ENCODE peak calls at places on chromosome 7, in five cellular contexts. G, T, H, A and O are unnamed samples.

GRCh38 chr7:133770863-133771492 is 356.2 kb upstream of the LRGUK start:
- DNase-seq in G (no peak), T (peak; percentile 12), A (peak; percentile 4), H (no peak), O (no peak)

GRCh38 chr7:142711722-142712616 is 37.3 kb upstream of the PRSS1 start:
- DNase-seq in G (peak; percentile 24), T (peak; percentile 45), H (no peak), A (peak; percentile 14), O (no peak)

GRCh38 chr7:106057962-106058901 is 53.9 kb downstream of the SYPL1 start:
- DNase-seq in H (no peak), G (peak; percentile 70), T (peak; percentile 33), A (no peak), O (no peak)

GRCh38 chr7:93026425-93026824 is 91.4 kb downstream of the SAMD9 start:
- DNase-seq in A (no peak), H (no peak), T (no peak), G (no peak), O (no peak)

GRCh38 chr7:126605056-126605455 is 647.7 kb downstream of the GRM8 start:
- DNase-seq in A (no peak), T (no peak), G (no peak), H (no peak), O (no peak)

GRCh38 chr7:77657427-77658331 is 38.6 kb upstream of the RSBN1L start:
- DNase-seq in T (peak; percentile 68), H (no peak), G (peak; percentile 39), A (peak; percentile 12), O (no peak)

GRCh38 chr7:31633894-31634494 is 53.0 kb upstream of the PPP1R17 start:
- DNase-seq in H (no peak), G (peak; percentile 20), A (peak; percentile 3), T (peak; percentile 63), O (no peak)

GRCh38 chr7:148191391-148192076 is 399.0 kb upstream of the C7orf33 start:
- DNase-seq in T (no peak), A (no peak), G (no peak), H (no peak), O (no peak)

GRCh38 chr7:28151965-28152364 is 28.6 kb downstream of the JAZF1 start:
- DNase-seq in G (peak; percentile 34), T (peak; percentile 34), H (no peak), A (peak; percentile 72), O (no peak)

GRCh38 chr7:98418636-98419315 is 17.9 kb upstream of the BAIAP2L1 start:
- DNase-seq in A (peak; percentile 80), G (no peak), T (peak; percentile 91), H (no peak), O (peak; percentile 24)

GRCh38 chr7:5218564-5219360 is 28.7 kb downstream of the WIPI2 start:
- DNase-seq in H (no peak), T (no peak), A (peak; percentile 4), G (peak; percentile 88), O (no peak)

GRCh38 chr7:25087855-25088254 is 37.2 kb downstream of the CYCS start:
- DNase-seq in G (peak; percentile 26), H (no peak), T (no peak), A (no peak), O (no peak)

GRCh38 chr7:42734568-42734967 is 177.3 kb downstream of the C7orf25 start:
- DNase-seq in T (peak; percentile 58), A (no peak), G (no peak), H (no peak), O (no peak)

GRCh38 chr7:74029094-74029785 is 1.3 kb downstream of the ELN start:
- DNase-seq in G (no peak), H (no peak), T (no peak), A (no peak), O (no peak)

GRCh38 chr7:26379711-26380110 is 88.0 kb downstream of the SNX10 start:
- DNase-seq in T (no peak), G (no peak), H (no peak), A (no peak), O (no peak)

GRCh38 chr7:80411621-80412020 is 100.2 kb downstream of the GNAT3 start:
- DNase-seq in G (no peak), T (no peak), H (no peak), A (no peak), O (no peak)

GRCh38 chr7:81064446-81064845 is 145.6 kb upstream of the SEMA3C start:
- DNase-seq in T (peak; percentile 12), A (no peak), G (no peak), H (no peak), O (no peak)

GRCh38 chr7:137882261-137882668 is 35.5 kb upstream of the DGKI start:
- DNase-seq in A (no peak), H (no peak), G (peak; percentile 45), T (peak; percentile 91), O (peak; percentile 83)

GRCh38 chr7:32019008-32019578 is 51.1 kb downstream of the PDE1C start:
- DNase-seq in T (no peak), A (no peak), H (no peak), G (no peak), O (no peak)

GRCh38 chr7:171912-172515 is 20.4 kb upstream of the FAM20C start:
- DNase-seq in G (no peak), T (no peak), H (no peak), A (no peak), O (no peak)